ENCODE peak calls at places on chromosomes 11 and 22, in eight cellular contexts. U, N, A, E, Q, Y, B and V are unnamed samples.
A peak's percentile ranks its signal among the peaks of the same experiment; 100 is the strongest.

GRCh38 chr11:116980136-116980793 is 118.0 kb downstream of the SIK3 start:
- DNase-seq in U (no peak), N (no peak), A (no peak), E (no peak), Q (no peak), Y (no peak), B (no peak), V (no peak)

GRCh38 chr11:26688701-26689100 is 33.2 kb downstream of the SLC5A12 start:
- DNase-seq in U (no peak), N (no peak), A (no peak), E (no peak), Q (no peak), Y (no peak), B (no peak), V (no peak)

GRCh38 chr22:26589367-26589844 is 526 bp downstream of the TPST2 start:
- DNase-seq in U (peak; percentile 38), N (no peak), A (no peak), E (no peak), Q (no peak), Y (no peak), B (peak; percentile 91), V (no peak)

GRCh38 chr11:71951741-71952310 is 23.0 kb downstream of the RNF121 start:
- DNase-seq in U (no peak), N (no peak), A (no peak), E (no peak), Q (no peak), Y (no peak), B (no peak), V (no peak)

GRCh38 chr11:58640386-58641023 is 18.0 kb downstream of the CNTF start:
- DNase-seq in U (no peak), N (no peak), A (no peak), E (no peak), Q (no peak), Y (no peak), B (no peak), V (no peak)

GRCh38 chr22:33302049-33302545 is 243.9 kb upstream of the SYN3 start:
- DNase-seq in U (peak; percentile 88), N (peak; percentile 56), A (peak; percentile 39), E (peak; percentile 0), Q (peak; percentile 87), Y (peak; percentile 79), B (peak; percentile 90), V (peak; percentile 74)

GRCh38 chr11:120221115-120221752 is 10.4 kb downstream of the OAF start:
- DNase-seq in U (peak; percentile 75), N (no peak), A (no peak), E (no peak), Q (no peak), Y (no peak), B (no peak), V (no peak)

GRCh38 chr11:61771995-61772455 is 19.6 kb downstream of the MYRF start:
- DNase-seq in U (no peak), N (no peak), A (no peak), E (no peak), Q (no peak), Y (no peak), B (no peak), V (no peak)

GRCh38 chr11:119175493-119176077 is 7.1 kb downstream of the NLRX1 start:
- DNase-seq in U (no peak), N (peak; percentile 54), A (no peak), E (no peak), Q (no peak), Y (no peak), B (no peak), V (no peak)

GRCh38 chr11:130371004-130371590 is 56.4 kb upstream of the ZBTB44 start:
- DNase-seq in U (no peak), N (peak; percentile 15), A (no peak), E (no peak), Q (no peak), Y (no peak), B (no peak), V (no peak)

GRCh38 chr11:36672815-36673450 is 74.9 kb upstream of the RAG2 start:
- DNase-seq in U (no peak), N (peak; percentile 11), A (peak; percentile 7), E (peak; percentile 38), Q (no peak), Y (no peak), B (no peak), V (peak; percentile 32)

GRCh38 chr11:121596195-121597145 is 143.7 kb upstream of the SORL1-AS1 start:
- DNase-seq in U (no peak), N (no peak), A (no peak), E (no peak), Q (no peak), Y (no peak), B (no peak), V (no peak)

GRCh38 chr11:30914143-30914762 is 328.1 kb upstream of the MPPED2 start:
- DNase-seq in U (peak; percentile 52), N (peak; percentile 6), A (no peak), E (peak; percentile 15), Q (no peak), Y (peak; percentile 56), B (peak; percentile 74), V (peak; percentile 33)

GRCh38 chr22:19035474-19036228 is 86.6 kb downstream of the DGCR2 start:
- DNase-seq in U (peak; percentile 23), N (peak; percentile 68), A (no peak), E (no peak), Q (no peak), Y (no peak), B (no peak), V (no peak)

GRCh38 chr11:61697093-61697492 is 16.9 kb downstream of the DAGLA start:
- DNase-seq in U (no peak), N (no peak), A (no peak), E (no peak), Q (no peak), Y (peak; percentile 92), B (no peak), V (peak; percentile 32)

GRCh38 chr11:15969281-15969680 is 387.1 kb downstream of the SOX6 start:
- DNase-seq in U (peak; percentile 61), N (peak; percentile 76), A (peak; percentile 25), E (no peak), Q (peak; percentile 76), Y (no peak), B (no peak), V (peak; percentile 56)

GRCh38 chr11:116686891-116687290 is 85.9 kb downstream of the BUD13 start:
- DNase-seq in U (no peak), N (no peak), A (no peak), E (no peak), Q (peak; percentile 39), Y (no peak), B (no peak), V (no peak)

GRCh38 chr11:120912504-120912903 is 111.4 kb upstream of the TBCEL start:
- DNase-seq in U (no peak), N (peak; percentile 15), A (peak; percentile 17), E (peak; percentile 53), Q (no peak), Y (no peak), B (peak; percentile 6), V (no peak)

GRCh38 chr11:119012629-119013170 is 5.4 kb downstream of the RPS25 start:
- DNase-seq in U (no peak), N (peak; percentile 9), A (no peak), E (no peak), Q (no peak), Y (no peak), B (no peak), V (no peak)

GRCh38 chr11:19455731-19456130 is 215.0 kb upstream of the E2F8 start:
- DNase-seq in U (no peak), N (no peak), A (no peak), E (no peak), Q (peak; percentile 69), Y (no peak), B (no peak), V (no peak)
- H3K4me3 ChIP-seq in U (no peak overlapping the region), N (no peak overlapping the region), A (no peak overlapping the region), E (no peak overlapping the region), Q (no peak overlapping the region), Y (no peak overlapping the region), B (no peak overlapping the region), V (no peak overlapping the region)

GRCh38 chr11:91373497-91373896 is 851.1 kb upstream of the FAT3 start:
- DNase-seq in U (no peak), N (no peak), A (no peak), E (no peak), Q (no peak), Y (no peak), B (no peak), V (no peak)

GRCh38 chr11:91374794-91375193 is 849.8 kb upstream of the FAT3 start:
- DNase-seq in U (no peak), N (no peak), A (no peak), E (no peak), Q (no peak), Y (no peak), B (no peak), V (no peak)
- TF ChIP-seq POLR2AphosphoS5 in U (no peak), N (no peak), A (no peak), E (no peak), Q (no peak), Y (no peak), B (no peak), V (no peak)

GRCh38 chr11:29317669-29318068 is 699.2 kb downstream of the KCNA4 start:
- DNase-seq in U (no peak), N (no peak), A (no peak), E (no peak), Q (no peak), Y (no peak), B (no peak), V (no peak)
- H3K4me3 ChIP-seq in U (no peak overlapping the region), N (no peak overlapping the region), A (no peak overlapping the region), E (no peak overlapping the region), Q (no peak overlapping the region), Y (no peak overlapping the region), B (no peak overlapping the region), V (no peak overlapping the region)

DNA sequence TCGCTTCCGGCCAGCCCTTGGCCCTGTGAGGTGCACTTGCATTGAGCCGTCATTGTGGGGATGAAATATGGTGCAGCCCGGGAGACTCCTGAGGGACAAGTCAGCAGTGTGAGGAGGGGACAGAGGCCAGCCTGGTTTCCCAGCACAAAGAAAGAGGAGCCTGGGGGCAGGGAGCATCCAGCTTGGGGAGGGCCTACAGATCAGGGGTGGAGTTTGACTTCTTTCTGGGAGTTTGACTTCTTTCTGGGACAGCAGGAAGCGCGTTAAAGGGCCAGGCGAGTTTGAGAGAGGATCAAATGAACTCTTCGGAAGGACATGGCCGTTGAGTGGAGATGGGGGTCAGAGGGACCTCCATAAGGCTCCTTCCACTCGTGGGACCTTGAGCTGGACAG is 91.9 kb downstream of the LRRC32 start:
- DNase-seq in U (no peak), N (no peak), A (no peak), E (no peak), Q (no peak), Y (no peak), B (peak; percentile 87), V (no peak)
- TF ChIP-seq POLR2AphosphoS5 in U (peak; percentile 33), N (no peak), A (no peak), E (no peak), Q (peak; percentile 36), Y (no peak), B (peak; percentile 40), V (no peak)